ENCODE peak calls at places on chromosome 1, in ten cellular contexts. One of them, this sample, is unnamed.

GRCh38 chr1:166350490-166350889 is 183.7 kb upstream of the FAM78B start:
- DNase-seq in CD8-positive, alpha-beta T cell: no peak
- DNase-seq in heart right ventricle: no peak
- DNase-seq in breast epithelium: no peak
- DNase-seq in lung: no peak
- DNase-seq in endodermal cell: no peak
- DNase-seq in GM23338: peak
- DNase-seq in psoas muscle: no peak
- DNase-seq in cardiac fibroblast: no peak
- DNase-seq in nephron progenitor cell: peak
- DNase-seq in this sample: no peak

GRCh38 chr1:200005160-200005559 is 22.4 kb upstream of the NR5A2 start:
- DNase-seq in CD8-positive, alpha-beta T cell: no peak
- DNase-seq in heart right ventricle: no peak
- DNase-seq in breast epithelium: no peak
- DNase-seq in lung: no peak
- DNase-seq in endodermal cell: no peak
- DNase-seq in GM23338: no peak
- DNase-seq in psoas muscle: no peak
- DNase-seq in cardiac fibroblast: no peak
- DNase-seq in nephron progenitor cell: no peak
- DNase-seq in this sample: peak

GRCh38 chr1:226912587-226913176 is 27.4 kb upstream of the COQ8A start:
- DNase-seq in CD8-positive, alpha-beta T cell: peak
- DNase-seq in heart right ventricle: peak
- DNase-seq in breast epithelium: no peak
- DNase-seq in lung: peak
- DNase-seq in endodermal cell: peak
- DNase-seq in GM23338: peak
- DNase-seq in psoas muscle: peak
- DNase-seq in cardiac fibroblast: peak
- DNase-seq in nephron progenitor cell: peak
- DNase-seq in this sample: no peak

GRCh38 chr1:233614173-233614742 is 352 bp downstream of the KCNK1 start:
- DNase-seq in CD8-positive, alpha-beta T cell: no peak
- DNase-seq in heart right ventricle: peak
- DNase-seq in breast epithelium: peak
- DNase-seq in lung: no peak
- DNase-seq in endodermal cell: peak
- DNase-seq in GM23338: peak
- DNase-seq in psoas muscle: peak
- DNase-seq in cardiac fibroblast: peak
- DNase-seq in nephron progenitor cell: peak
- DNase-seq in this sample: no peak

GRCh38 chr1:154220970-154221814 is 437 bp downstream of the UBAP2L start:
- DNase-seq in CD8-positive, alpha-beta T cell: peak
- DNase-seq in heart right ventricle: peak
- DNase-seq in breast epithelium: peak
- DNase-seq in lung: peak
- DNase-seq in endodermal cell: peak
- DNase-seq in GM23338: peak
- DNase-seq in psoas muscle: peak
- DNase-seq in cardiac fibroblast: peak
- DNase-seq in nephron progenitor cell: peak
- DNase-seq in this sample: peak

GRCh38 chr1:220887868-220888664 is 8.8 kb downstream of the HLX start:
- DNase-seq in CD8-positive, alpha-beta T cell: no peak
- DNase-seq in heart right ventricle: no peak
- DNase-seq in breast epithelium: no peak
- DNase-seq in lung: no peak
- DNase-seq in endodermal cell: peak
- DNase-seq in GM23338: peak
- DNase-seq in psoas muscle: no peak
- DNase-seq in cardiac fibroblast: no peak
- DNase-seq in nephron progenitor cell: no peak
- DNase-seq in this sample: no peak

GRCh38 chr1:160260436-160261382 is 1.6 kb downstream of the DCAF8 start:
- DNase-seq in CD8-positive, alpha-beta T cell: no peak
- DNase-seq in heart right ventricle: no peak
- DNase-seq in breast epithelium: no peak
- DNase-seq in lung: no peak
- DNase-seq in endodermal cell: no peak
- DNase-seq in GM23338: peak
- DNase-seq in psoas muscle: no peak
- DNase-seq in cardiac fibroblast: peak
- DNase-seq in nephron progenitor cell: peak
- DNase-seq in this sample: peak

GRCh38 chr1:206579747-206580437 is 32.4 kb downstream of the EIF2D start:
- DNase-seq in CD8-positive, alpha-beta T cell: peak
- DNase-seq in heart right ventricle: peak
- DNase-seq in breast epithelium: no peak
- DNase-seq in lung: peak
- DNase-seq in endodermal cell: no peak
- DNase-seq in GM23338: no peak
- DNase-seq in psoas muscle: peak
- DNase-seq in cardiac fibroblast: peak
- DNase-seq in nephron progenitor cell: no peak
- DNase-seq in this sample: peak

DNA sequence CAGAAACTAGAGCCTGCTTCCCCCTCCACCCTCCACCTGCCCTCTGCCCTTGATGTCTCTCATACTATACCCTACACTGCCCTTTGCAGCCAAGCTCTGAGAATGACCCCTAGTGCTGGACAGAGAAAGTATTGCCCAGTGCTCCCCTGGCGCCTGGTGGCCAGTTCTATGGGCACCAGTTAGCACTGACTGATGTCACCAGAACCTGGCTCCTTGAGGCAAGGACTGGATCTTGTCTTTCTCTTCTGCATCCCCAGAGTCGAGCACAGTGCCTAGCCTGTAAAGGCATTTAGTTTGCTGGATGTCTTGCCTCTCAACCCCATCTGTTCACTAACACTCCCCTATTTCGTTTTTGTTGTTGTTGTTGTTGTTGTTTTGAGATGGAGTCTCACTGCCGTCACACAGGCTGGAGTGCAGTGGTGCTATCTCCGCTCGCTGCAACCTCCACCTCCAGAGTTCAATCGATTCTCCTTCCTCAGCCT is 5.9 kb downstream of the PHLDA3 start:
- DNase-seq in CD8-positive, alpha-beta T cell: no peak
- DNase-seq in heart right ventricle: no peak
- DNase-seq in breast epithelium: no peak
- DNase-seq in lung: no peak
- DNase-seq in endodermal cell: peak
- DNase-seq in GM23338: peak
- DNase-seq in psoas muscle: peak
- DNase-seq in cardiac fibroblast: peak
- DNase-seq in nephron progenitor cell: no peak
- DNase-seq in this sample: no peak
- TF ChIP-seq CTCF in CD8-positive, alpha-beta T cell: no peak
- TF ChIP-seq CTCF in heart right ventricle: peak
- TF ChIP-seq CTCF in breast epithelium: no peak
- TF ChIP-seq CTCF in lung: peak
- TF ChIP-seq CTCF in endodermal cell: peak
- TF ChIP-seq CTCF in GM23338: peak
- TF ChIP-seq CTCF in psoas muscle: peak
- TF ChIP-seq CTCF in cardiac fibroblast: peak
- TF ChIP-seq CTCF in nephron progenitor cell: no peak
- TF ChIP-seq CTCF in this sample: peak

GRCh38 chr1:228339059-228339704 is 67.5 kb downstream of the TRIM11 start:
- DNase-seq in CD8-positive, alpha-beta T cell: no peak
- DNase-seq in heart right ventricle: no peak
- DNase-seq in breast epithelium: peak
- DNase-seq in lung: no peak
- DNase-seq in endodermal cell: no peak
- DNase-seq in GM23338: no peak
- DNase-seq in psoas muscle: no peak
- DNase-seq in cardiac fibroblast: no peak
- DNase-seq in nephron progenitor cell: no peak
- DNase-seq in this sample: no peak

GRCh38 chr1:228339766-228340685 is 66.6 kb downstream of the TRIM11 start:
- DNase-seq in CD8-positive, alpha-beta T cell: no peak
- DNase-seq in heart right ventricle: peak
- DNase-seq in breast epithelium: peak
- DNase-seq in lung: no peak
- DNase-seq in endodermal cell: peak
- DNase-seq in GM23338: no peak
- DNase-seq in psoas muscle: peak
- DNase-seq in cardiac fibroblast: no peak
- DNase-seq in nephron progenitor cell: peak
- DNase-seq in this sample: no peak

GRCh38 chr1:228341814-228342626 is 64.6 kb downstream of the TRIM11 start:
- DNase-seq in CD8-positive, alpha-beta T cell: no peak
- DNase-seq in heart right ventricle: no peak
- DNase-seq in breast epithelium: peak
- DNase-seq in lung: no peak
- DNase-seq in endodermal cell: peak
- DNase-seq in GM23338: no peak
- DNase-seq in psoas muscle: peak
- DNase-seq in cardiac fibroblast: no peak
- DNase-seq in nephron progenitor cell: peak
- DNase-seq in this sample: no peak

GRCh38 chr1:228341450-228341813 is 65.2 kb downstream of the TRIM11 start:
- DNase-seq in CD8-positive, alpha-beta T cell: no peak
- DNase-seq in heart right ventricle: peak
- DNase-seq in breast epithelium: peak
- DNase-seq in lung: no peak
- DNase-seq in endodermal cell: no peak
- DNase-seq in GM23338: no peak
- DNase-seq in psoas muscle: peak
- DNase-seq in cardiac fibroblast: no peak
- DNase-seq in nephron progenitor cell: peak
- DNase-seq in this sample: no peak

DNA sequence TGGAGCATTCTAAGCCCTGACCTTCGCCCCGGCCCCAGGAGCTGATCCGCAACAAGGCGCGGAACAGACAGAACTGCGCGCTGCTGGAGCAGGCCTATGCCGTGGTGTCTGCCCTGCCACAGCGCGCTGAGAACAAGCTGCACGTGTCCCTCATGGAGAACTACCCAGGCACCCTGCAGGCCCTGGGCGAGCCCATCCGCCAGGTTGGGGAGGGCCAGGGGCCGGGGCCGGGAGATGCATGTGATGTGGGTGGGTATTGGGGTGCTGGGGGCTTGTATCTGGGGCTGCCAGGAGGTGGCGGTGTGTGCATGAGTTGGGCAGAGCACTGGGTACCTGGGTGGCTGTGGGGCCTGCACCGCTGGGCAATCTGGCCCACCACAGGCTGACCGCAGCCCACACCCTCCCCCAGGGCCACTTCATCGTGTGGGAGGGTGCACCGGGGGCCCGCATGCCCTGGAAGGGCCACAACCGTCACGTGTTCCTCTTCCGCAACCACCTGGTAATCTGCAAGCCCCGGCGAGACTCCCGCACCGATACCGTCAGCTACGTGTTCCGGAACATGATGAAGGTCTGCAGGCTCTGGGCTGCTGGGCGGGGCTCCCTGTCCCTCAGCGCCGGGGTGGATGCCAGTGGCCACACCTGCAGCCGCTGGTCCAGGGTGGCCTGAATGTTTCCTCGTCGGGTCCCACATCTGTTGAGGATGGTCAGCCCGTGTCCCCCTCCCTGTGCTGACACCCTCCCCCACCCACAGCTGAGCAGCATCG is 65.8 kb downstream of the TRIM11 start:
- DNase-seq in CD8-positive, alpha-beta T cell: no peak
- DNase-seq in heart right ventricle: peak
- DNase-seq in breast epithelium: peak
- DNase-seq in lung: no peak
- DNase-seq in endodermal cell: peak
- DNase-seq in GM23338: peak
- DNase-seq in psoas muscle: peak
- DNase-seq in cardiac fibroblast: peak
- DNase-seq in nephron progenitor cell: peak
- DNase-seq in this sample: no peak
- TF ChIP-seq CTCF in CD8-positive, alpha-beta T cell: no peak
- TF ChIP-seq CTCF in heart right ventricle: no peak
- TF ChIP-seq CTCF in breast epithelium: no peak
- TF ChIP-seq CTCF in lung: no peak
- TF ChIP-seq CTCF in endodermal cell: peak
- TF ChIP-seq CTCF in GM23338: peak
- TF ChIP-seq CTCF in psoas muscle: no peak
- TF ChIP-seq CTCF in cardiac fibroblast: peak
- TF ChIP-seq CTCF in nephron progenitor cell: peak
- TF ChIP-seq CTCF in this sample: peak

GRCh38 chr1:62852253-62852652 is 68.3 kb downstream of the ATG4C start:
- DNase-seq in CD8-positive, alpha-beta T cell: no peak
- DNase-seq in heart right ventricle: no peak
- DNase-seq in breast epithelium: no peak
- DNase-seq in lung: no peak
- DNase-seq in endodermal cell: no peak
- DNase-seq in GM23338: no peak
- DNase-seq in psoas muscle: no peak
- DNase-seq in cardiac fibroblast: no peak
- DNase-seq in nephron progenitor cell: no peak
- DNase-seq in this sample: no peak

DNA sequence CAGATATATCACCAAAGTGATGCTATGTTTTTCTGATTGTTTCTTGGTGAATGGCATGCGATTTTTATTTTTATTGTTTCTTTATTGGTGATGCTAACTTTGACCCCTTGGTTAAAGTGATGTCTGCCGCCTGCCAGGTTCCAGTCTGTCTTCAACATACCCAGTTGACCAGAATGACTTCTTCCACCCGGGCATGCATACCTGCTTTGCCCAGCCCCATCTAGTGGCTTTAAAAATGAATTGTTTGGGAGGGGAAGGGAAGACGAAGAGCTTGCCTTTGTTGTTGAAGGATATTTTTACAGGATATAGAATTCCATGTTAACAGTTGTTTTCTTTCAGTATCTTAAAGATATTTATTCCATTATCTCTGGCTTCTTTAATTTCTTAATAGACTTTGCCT is 65.1 kb downstream of the ATG4C start:
- DNase-seq in CD8-positive, alpha-beta T cell: no peak
- DNase-seq in heart right ventricle: no peak
- DNase-seq in breast epithelium: no peak
- DNase-seq in lung: no peak
- DNase-seq in endodermal cell: no peak
- DNase-seq in GM23338: peak
- DNase-seq in psoas muscle: no peak
- DNase-seq in cardiac fibroblast: no peak
- DNase-seq in nephron progenitor cell: no peak
- DNase-seq in this sample: no peak
- TF ChIP-seq CTCF in CD8-positive, alpha-beta T cell: no peak
- TF ChIP-seq CTCF in heart right ventricle: peak
- TF ChIP-seq CTCF in breast epithelium: no peak
- TF ChIP-seq CTCF in lung: no peak
- TF ChIP-seq CTCF in endodermal cell: peak
- TF ChIP-seq CTCF in GM23338: peak
- TF ChIP-seq CTCF in psoas muscle: no peak
- TF ChIP-seq CTCF in cardiac fibroblast: no peak
- TF ChIP-seq CTCF in nephron progenitor cell: no peak
- TF ChIP-seq CTCF in this sample: peak

GRCh38 chr1:69215883-69216282 is 351.8 kb upstream of the LRRC7 start:
- DNase-seq in CD8-positive, alpha-beta T cell: no peak
- DNase-seq in heart right ventricle: no peak
- DNase-seq in breast epithelium: no peak
- DNase-seq in lung: no peak
- DNase-seq in endodermal cell: no peak
- DNase-seq in GM23338: no peak
- DNase-seq in psoas muscle: no peak
- DNase-seq in cardiac fibroblast: no peak
- DNase-seq in nephron progenitor cell: no peak
- DNase-seq in this sample: no peak

GRCh38 chr1:69220672-69221071 is 347.1 kb upstream of the LRRC7 start:
- DNase-seq in CD8-positive, alpha-beta T cell: no peak
- DNase-seq in heart right ventricle: no peak
- DNase-seq in breast epithelium: no peak
- DNase-seq in lung: no peak
- DNase-seq in endodermal cell: no peak
- DNase-seq in GM23338: no peak
- DNase-seq in psoas muscle: no peak
- DNase-seq in cardiac fibroblast: no peak
- DNase-seq in nephron progenitor cell: no peak
- DNase-seq in this sample: no peak

GRCh38 chr1:69223156-69223555 is 344.6 kb upstream of the LRRC7 start:
- DNase-seq in CD8-positive, alpha-beta T cell: no peak
- DNase-seq in heart right ventricle: no peak
- DNase-seq in breast epithelium: no peak
- DNase-seq in lung: no peak
- DNase-seq in endodermal cell: no peak
- DNase-seq in GM23338: no peak
- DNase-seq in psoas muscle: no peak
- DNase-seq in cardiac fibroblast: no peak
- DNase-seq in nephron progenitor cell: no peak
- DNase-seq in this sample: no peak

DNA sequence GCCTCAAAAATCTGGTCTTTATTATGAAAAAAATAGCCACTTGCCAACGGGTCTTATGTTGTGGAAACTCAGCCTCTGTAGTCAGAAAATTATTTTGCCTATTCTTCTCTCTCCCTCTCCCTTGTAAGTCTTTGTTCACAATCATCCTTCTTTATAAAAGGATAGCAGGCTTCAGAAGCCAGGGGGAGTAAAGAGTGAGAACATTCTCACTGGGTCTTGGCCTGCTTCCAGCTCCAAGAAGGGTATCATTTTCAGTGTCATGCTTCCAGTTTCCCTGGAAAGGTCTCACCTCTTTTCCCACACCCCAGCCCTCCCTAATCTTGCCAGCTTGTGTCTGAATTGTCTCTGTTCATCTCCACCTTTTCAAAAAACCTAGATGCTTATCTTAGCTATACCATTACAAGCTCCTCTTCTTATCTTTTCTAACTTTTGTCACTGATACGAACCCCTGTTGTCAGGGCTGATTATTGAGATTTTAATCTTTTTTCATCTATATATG is 346.2 kb upstream of the LRRC7 start:
- DNase-seq in CD8-positive, alpha-beta T cell: no peak
- DNase-seq in heart right ventricle: no peak
- DNase-seq in breast epithelium: no peak
- DNase-seq in lung: no peak
- DNase-seq in endodermal cell: peak
- DNase-seq in GM23338: peak
- DNase-seq in psoas muscle: no peak
- DNase-seq in cardiac fibroblast: no peak
- DNase-seq in nephron progenitor cell: no peak
- DNase-seq in this sample: no peak
- TF ChIP-seq CTCF in CD8-positive, alpha-beta T cell: no peak
- TF ChIP-seq CTCF in heart right ventricle: no peak
- TF ChIP-seq CTCF in breast epithelium: no peak
- TF ChIP-seq CTCF in lung: no peak
- TF ChIP-seq CTCF in endodermal cell: peak
- TF ChIP-seq CTCF in GM23338: peak
- TF ChIP-seq CTCF in psoas muscle: no peak
- TF ChIP-seq CTCF in cardiac fibroblast: no peak
- TF ChIP-seq CTCF in nephron progenitor cell: no peak
- TF ChIP-seq CTCF in this sample: no peak